ENCODE peak calls at places on chromosomes 12 and 14, in eight cellular contexts. O, A, E, C, B, W, J and Z are unnamed samples.

GRCh38 chr12:12238605-12239004 is 28.2 kb downstream of the LRP6 start:
- DNase-seq in W (no peak), B (no peak), O (no peak), E (no peak), C (no peak), A (no peak), J (no peak), Z (no peak)

GRCh38 chr14:104441275-104442106 is 138.1 kb upstream of the C14orf180 start:
- DNase-seq in A (no peak), J (no peak), B (no peak), E (peak; percentile 17), W (peak; percentile 3), C (no peak), O (no peak), Z (no peak)

GRCh38 chr12:13896063-13896626 is 85.3 kb downstream of the GRIN2B start:
- DNase-seq in A (no peak), O (no peak), J (peak; percentile 15), C (no peak), B (no peak), W (no peak), E (no peak), Z (no peak)

GRCh38 chr14:100332797-100333196 is 9.7 kb downstream of the SLC25A47 start:
- DNase-seq in C (peak; percentile 28), E (no peak), W (no peak), J (no peak), A (no peak), O (no peak), B (no peak), Z (no peak)

GRCh38 chr12:39395866-39396265 is 47.1 kb downstream of the KIF21A start:
- DNase-seq in A (no peak), C (no peak), W (no peak), E (no peak), B (no peak), J (no peak), O (no peak), Z (no peak)

GRCh38 chr12:29653286-29653685 is 130.5 kb downstream of the TMTC1 start:
- DNase-seq in C (no peak), E (no peak), A (no peak), J (no peak), O (no peak), B (no peak), W (no peak), Z (no peak)

GRCh38 chr12:42756841-42757661 is 167.5 kb upstream of the PRICKLE1 start:
- DNase-seq in C (peak; percentile 58), B (peak; percentile 98), O (peak; percentile 41), W (no peak), E (peak; percentile 96), J (peak; percentile 44), A (no peak), Z (no peak)

GRCh38 chr12:30614031-30614430 is 81.6 kb downstream of the IPO8 start:
- DNase-seq in O (no peak), A (no peak), C (no peak), E (no peak), W (no peak), J (no peak), B (no peak), Z (no peak)

GRCh38 chr12:104749555-104749954 is 208.5 kb downstream of the SLC41A2 start:
- DNase-seq in A (no peak), B (no peak), W (no peak), O (no peak), E (peak; percentile 40), C (no peak), J (no peak), Z (no peak)

GRCh38 chr12:94150483-94151225 is 2.3 kb downstream of the PLXNC1 start:
- DNase-seq in A (no peak), O (peak; percentile 57), J (no peak), E (peak; percentile 87), W (no peak), C (no peak), B (no peak), Z (peak; percentile 59)

GRCh38 chr12:1130164-1130563 is 139.1 kb downstream of the ERC1 start:
- DNase-seq in C (peak; percentile 65), J (no peak), O (peak; percentile 65), E (no peak), B (no peak), A (no peak), W (no peak), Z (no peak)

GRCh38 chr14:32710351-32711102 is 228.2 kb upstream of the NPAS3 start:
- DNase-seq in A (peak; percentile 26), W (no peak), E (no peak), J (no peak), B (peak; percentile 38), C (no peak), O (no peak), Z (no peak)

GRCh38 chr14:32713856-32714255 is 224.8 kb upstream of the NPAS3 start:
- DNase-seq in W (no peak), A (no peak), O (no peak), B (no peak), J (no peak), E (no peak), C (no peak), Z (no peak)

GRCh38 chr14:32708134-32708533 is 230.5 kb upstream of the NPAS3 start:
- DNase-seq in E (no peak), J (no peak), O (no peak), W (no peak), C (no peak), B (no peak), A (no peak), Z (no peak)

GRCh38 chr14:32709072-32709471 is 229.6 kb upstream of the NPAS3 start:
- DNase-seq in W (peak; percentile 58), O (peak; percentile 24), J (no peak), B (peak; percentile 88), C (no peak), E (no peak), A (peak; percentile 26), Z (peak; percentile 14)

DNA sequence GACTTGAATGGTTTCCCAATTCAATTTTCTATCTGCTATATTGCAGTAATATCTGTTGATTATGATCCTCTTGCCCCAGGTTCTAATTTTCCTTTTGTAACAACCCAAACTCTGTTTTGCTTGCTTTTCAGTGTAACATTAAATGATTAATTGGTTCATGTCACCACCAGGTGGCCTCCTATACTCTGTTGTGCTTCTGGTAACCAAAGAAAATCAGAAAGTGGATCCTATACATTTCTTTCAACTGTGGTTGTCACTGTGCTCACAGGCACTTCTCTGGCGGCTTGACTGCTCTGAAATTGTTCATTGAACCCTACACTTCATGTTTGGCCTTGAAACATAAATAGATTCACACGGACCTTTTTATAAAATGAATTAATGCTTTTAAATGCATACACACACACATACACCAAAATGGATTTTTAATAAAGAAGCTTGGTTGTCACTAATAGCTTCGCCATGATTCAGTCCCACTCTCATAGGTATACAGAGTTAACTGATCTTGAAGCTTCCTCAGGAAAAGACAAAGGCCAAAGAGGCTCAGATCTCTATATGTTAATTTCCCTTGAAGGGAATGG is 227.5 kb upstream of the NPAS3 start:
- DNase-seq in J (peak; percentile 26), C (peak; percentile 22), A (peak; percentile 62), B (peak; percentile 59), O (peak; percentile 56), E (peak; percentile 63), W (peak; percentile 22), Z (no peak)
- TF ChIP-seq CTCF in J (peak; percentile 51), C (peak; percentile 5), A (peak; percentile 82), B (peak; percentile 32), O (peak; percentile 60), E (peak; percentile 83), W (no peak), Z (peak; percentile 18)

GRCh38 chr14:54786191-54786755 is 116.4 kb downstream of the GCH1 start:
- DNase-seq in A (no peak), O (no peak), C (no peak), B (no peak), J (no peak), W (no peak), E (peak; percentile 2), Z (no peak)

GRCh38 chr14:54785778-54786160 is 116.9 kb downstream of the GCH1 start:
- DNase-seq in J (no peak), W (no peak), A (no peak), B (no peak), C (no peak), O (no peak), E (peak; percentile 11), Z (no peak)

GRCh38 chr14:54785111-54785777 is 117.4 kb downstream of the GCH1 start:
- DNase-seq in W (no peak), A (no peak), C (no peak), E (no peak), J (no peak), O (no peak), B (no peak), Z (no peak)

GRCh38 chr14:54787263-54787662 is 115.4 kb downstream of the GCH1 start:
- DNase-seq in O (no peak), E (peak; percentile 46), C (no peak), J (no peak), B (no peak), A (no peak), W (no peak), Z (no peak)

DNA sequence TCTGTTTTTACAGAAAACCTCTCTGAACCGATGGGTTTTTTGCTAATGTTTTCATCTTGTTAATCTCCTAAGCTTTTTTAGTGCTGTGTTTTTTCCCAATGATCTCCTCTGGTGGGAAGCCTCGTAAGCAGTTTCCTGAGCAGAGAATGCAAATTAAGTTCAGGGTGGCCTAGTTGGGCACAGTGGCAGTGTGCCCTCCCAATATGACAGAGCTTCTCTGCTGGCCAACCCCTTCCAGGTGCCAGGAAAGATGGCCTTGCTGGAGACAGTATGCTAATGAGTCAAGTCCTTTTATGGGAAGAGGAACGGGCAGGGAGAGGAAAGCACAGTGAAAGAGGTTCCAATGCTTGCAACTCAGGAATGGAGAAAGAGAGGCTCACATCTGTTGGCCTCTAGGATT is 115.8 kb downstream of the GCH1 start:
- DNase-seq in C (no peak), B (no peak), W (no peak), O (no peak), E (peak; percentile 24), J (no peak), A (no peak), Z (no peak)
- H3K4me3 ChIP-seq in C (no peak overlapping the region), B (no peak overlapping the region), W (no peak overlapping the region), O (no peak overlapping the region), E (no peak overlapping the region), J (no peak overlapping the region), A (no peak overlapping the region), Z (no peak overlapping the region)

GRCh38 chr12:115866909-115867525 is 410.5 kb downstream of the MED13L start:
- DNase-seq in E (peak; percentile 84), C (no peak), A (no peak), J (peak; percentile 55), W (no peak), O (no peak), B (no peak), Z (no peak)
- TF ChIP-seq CTCF in E (peak; percentile 70), C (no peak), A (no peak), J (peak; percentile 50), W (no peak), O (peak; percentile 35), B (no peak), Z (no peak)

DNA sequence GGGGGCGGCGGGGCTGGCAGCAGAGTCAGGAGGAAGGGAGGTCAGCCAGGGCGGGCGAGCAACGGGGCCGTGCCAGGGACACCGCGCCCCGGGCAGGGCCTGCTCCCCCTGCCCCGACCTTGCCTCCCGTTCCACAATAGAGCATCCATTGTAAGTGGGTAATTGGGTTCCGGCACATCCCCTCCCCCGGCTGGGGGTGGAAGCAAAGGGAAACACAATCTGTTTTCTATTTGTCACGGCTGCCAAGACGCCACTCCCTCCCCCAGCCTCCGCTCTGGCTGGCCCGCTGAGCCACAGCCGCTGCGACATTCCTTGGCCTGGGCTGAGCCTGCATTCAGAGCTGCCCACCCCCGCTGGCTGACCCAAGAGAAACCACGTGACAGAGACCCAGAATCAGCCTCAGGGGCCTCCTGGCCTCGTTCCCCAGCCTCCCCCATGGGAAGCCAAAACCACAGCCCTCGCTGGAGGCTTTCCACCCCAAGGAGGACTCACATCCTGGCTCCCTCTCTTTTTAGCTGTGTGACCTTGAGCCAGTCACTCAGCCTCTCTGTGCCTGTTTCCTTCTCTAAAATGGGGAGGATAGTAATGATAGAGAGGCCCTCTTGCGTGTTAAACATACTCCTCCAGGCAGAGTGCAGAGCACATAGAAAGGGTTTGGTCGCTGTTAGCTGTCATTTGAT is 117.6 kb downstream of the SCARB1 start:
- DNase-seq in O (peak; percentile 90), E (peak; percentile 99), C (peak; percentile 91), B (peak; percentile 96), A (peak; percentile 97), J (peak; percentile 91), W (peak; percentile 91), Z (peak; percentile 88)
- H3K4me3 ChIP-seq in O (no peak overlapping the region), E (no peak overlapping the region), C (no peak overlapping the region), B (no peak overlapping the region), A (no peak overlapping the region), J (no peak overlapping the region), W (no peak overlapping the region), Z (no peak overlapping the region)